ENCODE peak calls at places on chromosomes 3 and 15, in eight cellular contexts. N, Z, L, S, X, A, Y and G are unnamed samples.

GRCh38 chr3:146895026-146895749 is 290.0 kb upstream of the PLSCR5 start:
- DNase-seq in N (no peak), A (peak), Y (no peak), S (no peak), Z (no peak), L (no peak), X (peak), G (no peak)

GRCh38 chr15:72201346-72202029 is 3.9 kb upstream of the GRAMD2A start:
- DNase-seq in N (no peak), L (no peak), S (no peak), A (no peak), Z (no peak), X (no peak), Y (no peak), G (no peak)

GRCh38 chr15:89781891-89782618 is 5.9 kb downstream of the MESP2 start:
- DNase-seq in L (no peak), Y (no peak), Z (no peak), N (no peak), A (peak), X (peak), S (peak), G (no peak)

GRCh38 chr3:56837196-56837955 is 35.6 kb upstream of the ARHGEF3 start:
- DNase-seq in X (no peak), A (no peak), S (no peak), N (no peak), Z (no peak), L (no peak), Y (no peak), G (no peak)

GRCh38 chr3:52176951-52177700 is 20.8 kb upstream of the ALAS1 start:
- DNase-seq in A (no peak), Z (no peak), S (no peak), Y (no peak), X (peak), L (no peak), N (no peak), G (no peak)

GRCh38 chr3:39267631-39268553 is 11.9 kb downstream of the CX3CR1 start:
- DNase-seq in N (no peak), X (no peak), A (no peak), S (no peak), L (no peak), Z (peak), Y (no peak), G (no peak)

GRCh38 chr15:99438691-99439523 is 126.9 kb upstream of the MEF2A start:
- DNase-seq in Y (peak), L (no peak), S (no peak), X (no peak), A (no peak), Z (no peak), N (no peak), G (no peak)

GRCh38 chr3:157438371-157438735 is 1.7 kb downstream of the PTX3 start:
- DNase-seq in A (peak), N (no peak), Y (peak), X (peak), Z (no peak), S (no peak), L (no peak), G (no peak)

GRCh38 chr3:106114220-106114619 is 245.4 kb upstream of the CBLB start:
- DNase-seq in X (peak), A (no peak), S (no peak), Y (no peak), Z (no peak), N (no peak), L (no peak), G (no peak)

GRCh38 chr3:47611577-47611976 is 32.9 kb upstream of the CSPG5 start:
- DNase-seq in S (no peak), A (no peak), Z (no peak), X (no peak), N (no peak), Y (no peak), L (no peak), G (no peak)

GRCh38 chr15:25775317-25775912 is 87.7 kb downstream of the ATP10A start:
- DNase-seq in A (peak), N (no peak), Y (no peak), X (peak), Z (no peak), S (peak), L (no peak), G (no peak)

GRCh38 chr3:98692787-98693473 is 70.2 kb upstream of the ST3GAL6 start:
- DNase-seq in X (peak), A (peak), Y (no peak), S (no peak), N (no peak), L (no peak), Z (no peak), G (no peak)

GRCh38 chr3:129618186-129618820 is 11.8 kb upstream of the PLXND1 start:
- DNase-seq in Y (no peak), X (no peak), N (no peak), S (no peak), L (no peak), Z (no peak), A (no peak), G (no peak)

GRCh38 chr15:63331456-63331855 is 50.2 kb downstream of the CA12 start:
- DNase-seq in A (peak), S (no peak), X (peak), Y (no peak), Z (no peak), L (no peak), N (no peak), G (no peak)

GRCh38 chr15:67433495-67434099 is 87.3 kb upstream of the C15orf61 start:
- DNase-seq in L (no peak), Z (no peak), X (peak), N (no peak), Y (peak), S (no peak), A (peak), G (no peak)

GRCh38 chr3:25044762-25045161 is 383.3 kb upstream of the RARB start:
- DNase-seq in N (no peak), S (no peak), A (no peak), Y (no peak), X (no peak), Z (no peak), L (no peak), G (no peak)

GRCh38 chr3:42148982-42149432 is 57.9 kb downstream of the TRAK1 start:
- DNase-seq in L (no peak), Y (no peak), X (peak), Z (no peak), N (no peak), S (no peak), A (peak), G (no peak)

GRCh38 chr15:66830358-66830757 is 128.3 kb downstream of the SMAD6 start:
- DNase-seq in S (no peak), Z (no peak), N (no peak), X (peak), A (peak), Y (no peak), L (no peak), G (no peak)

GRCh38 chr15:29534378-29534777 is 264.8 kb upstream of the NSMCE3 start:
- DNase-seq in L (no peak), S (no peak), X (peak), Y (no peak), A (no peak), Z (no peak), N (no peak), G (no peak)

GRCh38 chr3:45137656-45138181 is 8.5 kb downstream of the CDCP1 start:
- DNase-seq in N (no peak), Y (peak), S (no peak), X (peak), L (no peak), Z (no peak), A (no peak), G (no peak)

GRCh38 chr15:45314960-45315359 is 62.9 kb downstream of the SLC28A2 start:
- DNase-seq in S (no peak), A (peak), X (peak), N (no peak), L (no peak), Z (no peak), Y (no peak), G (no peak)

GRCh38 chr3:127849368-127849767 is 27.1 kb upstream of the MGLL start:
- DNase-seq in S (no peak), X (no peak), L (no peak), A (no peak), Z (no peak), Y (peak), N (no peak), G (no peak)

GRCh38 chr3:141421639-141422319 is 53.5 kb downstream of the ZBTB38 start:
- DNase-seq in S (no peak), X (peak), L (no peak), Y (no peak), N (no peak), Z (no peak), A (peak), G (no peak)

GRCh38 chr15:101049856-101050646 is 130.9 kb downstream of the LRRK1 start:
- DNase-seq in Z (no peak), N (no peak), X (no peak), S (peak), A (peak), Y (no peak), L (no peak), G (no peak)

GRCh38 chr15:48242015-48242414 is 35.9 kb downstream of the SLC12A1 start:
- DNase-seq in Y (no peak), A (no peak), L (no peak), S (no peak), X (no peak), Z (no peak), N (no peak), G (no peak)

GRCh38 chr3:105793040-105793439 is 75.8 kb downstream of the CBLB start:
- DNase-seq in A (peak), Y (no peak), S (no peak), Z (no peak), X (peak), N (no peak), L (no peak), G (no peak)

GRCh38 chr15:75161788-75162414 is 39.8 kb upstream of the C15orf39 start:
- DNase-seq in Z (no peak), S (no peak), A (peak), N (no peak), X (no peak), L (peak), Y (no peak), G (no peak)

GRCh38 chr3:72950801-72951200 is 45.8 kb upstream of the PPP4R2 start:
- DNase-seq in X (no peak), Y (no peak), L (no peak), S (no peak), Z (no peak), N (no peak), A (no peak), G (no peak)

GRCh38 chr15:60835974-60836373 is 357.0 kb upstream of the ICE2 start:
- DNase-seq in L (no peak), Y (no peak), A (peak), Z (no peak), N (no peak), S (no peak), X (peak), G (no peak)